ENCODE peak calls at places on chromosome 12, in four cellular contexts. E is fibroblast of lung, N is H9, S is mammary epithelial cell. H is an unnamed sample.

GRCh38 chr12:119668315-119668651 is 350 bp downstream of the PRKAB1 start:
- DNase-seq in S (no peak), E (peak; percentile 13), N (no peak), H (no peak)

GRCh38 chr12:121811434-121812319 is 7.9 kb downstream of the SETD1B start:
- DNase-seq in E (peak; percentile 59), N (peak; percentile 80), S (peak; percentile 43), H (peak; percentile 76)

GRCh38 chr12:103128862-103129501 is 171.5 kb downstream of the ASCL1 start:
- DNase-seq in E (no peak), S (no peak), N (no peak), H (no peak)

GRCh38 chr12:71945883-71946282 is 7.2 kb downstream of the TPH2 start:
- DNase-seq in E (no peak), N (no peak), S (no peak), H (no peak)

GRCh38 chr12:1914116-1914911 is 4.1 kb downstream of the CACNA2D4 start:
- DNase-seq in E (no peak), S (no peak), N (peak; percentile 23), H (peak; percentile 5)

GRCh38 chr12:67182551-67182950 is 86.6 kb upstream of the CAND1 start:
- DNase-seq in E (no peak), S (no peak), N (no peak), H (no peak)

GRCh38 chr12:138898-139534 is 72.4 kb downstream of the IQSEC3 start:
- DNase-seq in S (no peak), N (peak; percentile 75), E (peak; percentile 26), H (no peak)

GRCh38 chr12:66247741-66248140 is 54.6 kb upstream of the HELB start:
- DNase-seq in N (no peak), S (no peak), E (no peak), H (no peak)

GRCh38 chr12:20601668-20602280 is 93.4 kb upstream of the SLCO1C1 start:
- DNase-seq in S (no peak), E (peak; percentile 56), N (no peak), H (no peak)

GRCh38 chr12:102950107-102950949 is 7.1 kb upstream of the ASCL1 start:
- DNase-seq in N (peak; percentile 82), E (no peak), S (no peak), H (no peak)

GRCh38 chr12:109981311-109981710 is 14.9 kb downstream of the GIT2 start:
- DNase-seq in N (no peak), E (no peak), S (no peak), H (peak; percentile 27)

GRCh38 chr12:123367511-123367910 is 2.9 kb upstream of the SBNO1 start:
- DNase-seq in S (no peak), N (no peak), E (peak; percentile 51), H (no peak)

GRCh38 chr12:8780389-8780788 is 42.0 kb upstream of the A2ML1 start:
- DNase-seq in E (peak; percentile 38), N (peak; percentile 47), S (peak; percentile 40), H (no peak)

GRCh38 chr12:119749666-119750065 is 81.7 kb downstream of the PRKAB1 start:
- DNase-seq in S (no peak), E (peak; percentile 29), N (no peak), H (no peak)

GRCh38 chr12:61667676-61668075 is 592.5 kb upstream of the USP15 start:
- DNase-seq in N (no peak), S (no peak), E (no peak), H (no peak)

GRCh38 chr12:1912580-1913376 is 5.7 kb downstream of the CACNA2D4 start:
- DNase-seq in S (no peak), E (no peak), N (peak; percentile 36), H (no peak)

GRCh38 chr12:102816816-102817434 is 100.1 kb downstream of the PAH start:
- DNase-seq in S (peak; percentile 13), E (peak; percentile 8), N (no peak), H (no peak)

GRCh38 chr12:5222729-5223128 is 179.1 kb downstream of the KCNA5 start:
- DNase-seq in E (no peak), N (no peak), S (no peak), H (no peak)

GRCh38 chr12:38102197-38102596 is 214.4 kb upstream of the ALG10B start:
- DNase-seq in N (no peak), E (no peak), S (peak; percentile 69), H (no peak)

GRCh38 chr12:109715310-109716091 is 1.9 kb downstream of the FAM222A start:
- DNase-seq in S (no peak), N (no peak), E (no peak), H (no peak)

GRCh38 chr12:120039711-120040110 is 50.7 kb downstream of the BICDL1 start:
- DNase-seq in S (no peak), E (no peak), N (no peak), H (no peak)

GRCh38 chr12:89695100-89695499 is 13.5 kb downstream of the ATP2B1 start:
- DNase-seq in N (no peak), E (peak; percentile 72), S (peak; percentile 67), H (no peak)

GRCh38 chr12:113075137-113075683 is 18.7 kb downstream of the DTX1 start:
- DNase-seq in S (no peak), N (no peak), E (no peak), H (no peak)

GRCh38 chr12:12651752-12652151 is 40.1 kb downstream of the CREBL2 start:
- DNase-seq in N (no peak), E (no peak), S (no peak), H (no peak)
- H3K9me3 ChIP-seq in N (peaks cover 34% of the 10 kb centered on the region), E (no peaks in the 10 kb centered on the region), S (peaks cover 25% of the 10 kb centered on the region), H (peaks cover 7% of the 10 kb centered on the region)

GRCh38 chr12:130134563-130134915 is 27.7 kb upstream of the FZD10 start:
- DNase-seq in N (no peak), S (no peak), E (no peak), H (no peak)
- H3K9me3 ChIP-seq in N (no peaks in the 10 kb centered on the region), S (peaks cover 52% of the 10 kb centered on the region), E (no peaks in the 10 kb centered on the region), H (no peaks in the 10 kb centered on the region)

GRCh38 chr12:98294426-98294825 is 221.0 kb upstream of the TMPO start:
- DNase-seq in S (no peak), E (peak; percentile 21), N (no peak), H (no peak)

GRCh38 chr12:98296462-98297079 is 218.8 kb upstream of the TMPO start:
- DNase-seq in N (peak; percentile 45), E (peak; percentile 6), S (peak; percentile 7), H (no peak)

GRCh38 chr12:98291828-98292227 is 223.6 kb upstream of the TMPO start:
- DNase-seq in S (no peak), E (no peak), N (no peak), H (no peak)

GRCh38 chr12:98295681-98296080 is 219.7 kb upstream of the TMPO start:
- DNase-seq in N (no peak), E (peak; percentile 69), S (no peak), H (no peak)

DNA sequence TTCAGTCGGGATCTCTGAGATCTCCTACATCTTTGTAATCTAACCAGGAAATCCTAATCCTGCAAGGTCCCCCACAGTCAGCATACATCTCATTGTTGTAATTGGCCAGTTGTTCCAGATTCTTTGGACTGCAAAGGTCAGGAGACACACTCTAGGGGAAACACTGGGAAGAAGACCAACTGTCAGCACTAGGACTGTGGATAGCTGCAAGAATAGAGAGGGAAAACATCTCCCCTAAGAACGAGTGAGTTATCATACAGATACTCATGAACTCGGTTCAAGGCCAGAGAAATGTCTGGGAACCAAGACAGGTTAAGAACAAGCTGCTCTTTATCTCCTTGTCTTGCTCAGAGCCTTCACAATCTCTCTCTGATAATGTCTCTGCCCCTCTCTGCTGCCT is 217.8 kb upstream of the TMPO start:
- DNase-seq in E (no peak), S (no peak), N (no peak), H (no peak)
- H3K9me3 ChIP-seq in E (no peaks in the 10 kb centered on the region), S (no peaks in the 10 kb centered on the region), N (no peaks in the 10 kb centered on the region), H (no peaks in the 10 kb centered on the region)

GRCh38 chr12:28367993-28368392 is 177.7 kb downstream of the CCDC91 start:
- DNase-seq in N (no peak), S (no peak), E (no peak), H (no peak)

GRCh38 chr12:28367326-28367725 is 177.1 kb downstream of the CCDC91 start:
- DNase-seq in E (no peak), N (no peak), S (no peak), H (no peak)

GRCh38 chr12:28374556-28374955 is 184.3 kb downstream of the CCDC91 start:
- DNase-seq in N (no peak), S (no peak), E (peak; percentile 70), H (no peak)

GRCh38 chr12:28369483-28369882 is 179.2 kb downstream of the CCDC91 start:
- DNase-seq in E (no peak), S (no peak), N (no peak), H (no peak)
- H3K9me3 ChIP-seq in E (no peaks in the 10 kb centered on the region), S (peaks cover 11% of the 10 kb centered on the region), N (peaks cover 35% of the 10 kb centered on the region), H (peaks cover 12% of the 10 kb centered on the region)

GRCh38 chr12:85466906-85467305 is 186.9 kb downstream of the ALX1 start:
- DNase-seq in E (peak; percentile 47), N (no peak), S (peak; percentile 26), H (no peak)

GRCh38 chr12:85457026-85457425 is 177.0 kb downstream of the ALX1 start:
- DNase-seq in E (no peak), N (no peak), S (no peak), H (no peak)

GRCh38 chr12:85468356-85469157 is 188.5 kb downstream of the ALX1 start:
- DNase-seq in S (peak; percentile 70), E (peak; percentile 59), N (peak; percentile 62), H (no peak)

GRCh38 chr12:85461127-85461526 is 181.1 kb downstream of the ALX1 start:
- DNase-seq in E (no peak), N (no peak), S (peak; percentile 70), H (no peak)

DNA sequence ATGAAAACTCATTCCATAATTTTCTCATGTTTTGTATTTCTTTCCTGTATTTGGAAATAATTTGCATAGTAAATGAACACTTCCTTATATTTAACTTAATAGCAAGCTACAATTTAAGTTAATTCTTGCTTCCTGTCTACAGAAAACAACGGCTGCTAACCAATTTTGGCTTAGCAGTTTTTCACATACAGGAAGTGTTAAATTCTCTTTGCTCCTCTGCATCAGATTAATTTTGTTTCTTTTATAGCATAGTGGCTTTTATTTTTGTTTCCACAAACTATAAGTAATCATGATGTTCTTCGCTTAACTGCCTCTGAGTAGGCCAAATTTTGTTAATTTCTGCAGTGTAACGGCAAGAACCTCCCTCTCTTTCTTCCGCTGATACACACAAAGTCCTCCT is 182.9 kb downstream of the ALX1 start:
- DNase-seq in S (no peak), N (no peak), E (no peak), H (no peak)
- H3K9me3 ChIP-seq in S (no peaks in the 10 kb centered on the region), N (no peaks in the 10 kb centered on the region), E (no peaks in the 10 kb centered on the region), H (no peaks in the 10 kb centered on the region)

GRCh38 chr12:130435826-130436225 is 98.1 kb downstream of the PIWIL1 start:
- DNase-seq in N (no peak), S (no peak), E (no peak), H (no peak)

GRCh38 chr12:130435331-130435730 is 97.6 kb downstream of the PIWIL1 start:
- DNase-seq in S (no peak), N (no peak), E (no peak), H (no peak)

GRCh38 chr12:130437555-130438242 is 100.0 kb downstream of the PIWIL1 start:
- DNase-seq in N (no peak), S (no peak), E (no peak), H (no peak)

GRCh38 chr12:130438243-130438620 is 100.5 kb downstream of the PIWIL1 start:
- DNase-seq in E (no peak), S (no peak), N (no peak), H (no peak)

GRCh38 chr12:130436741-130437501 is 99.2 kb downstream of the PIWIL1 start:
- DNase-seq in S (no peak), N (no peak), E (no peak), H (no peak)
- H3K9me3 ChIP-seq in S (peaks cover 43% of the 10 kb centered on the region), N (no peaks in the 10 kb centered on the region), E (no peaks in the 10 kb centered on the region), H (no peaks in the 10 kb centered on the region)